ENCODE peak calls at places on chromosomes 12 and 14, in six cellular contexts. G is IMR-90; L is lower leg skin; Q is stomach; E is CD4-positive, alpha-beta memory T cell; H is naive thymus-derived CD4-positive, alpha-beta T cell. O is an unnamed sample.

GRCh38 chr12:3168775-3169221 is 91.6 kb downstream of the TSPAN9 start:
- DNase-seq in G (peak), L (peak), Q (no peak), E (no peak), H (no peak), O (no peak)

GRCh38 chr12:60152756-60153155 is 556.9 kb downstream of the SLC16A7 start:
- DNase-seq in G (no peak), L (no peak), Q (no peak), E (no peak), H (no peak), O (no peak)

GRCh38 chr14:43306053-43306452 is 1201.0 kb downstream of the FSCB start:
- DNase-seq in G (no peak), L (no peak), Q (no peak), E (no peak), H (no peak), O (no peak)

GRCh38 chr14:36394593-36394992 is 74.2 kb upstream of the MBIP start:
- DNase-seq in G (no peak), L (no peak), Q (no peak), E (no peak), H (no peak), O (no peak)

GRCh38 chr12:45518516-45519235 is 210.8 kb upstream of the ARID2 start:
- DNase-seq in G (no peak), L (no peak), Q (no peak), E (peak), H (peak), O (peak)

GRCh38 chr12:95520825-95521224 is 30.5 kb downstream of the USP44 start:
- DNase-seq in G (no peak), L (no peak), Q (no peak), E (no peak), H (no peak), O (no peak)

GRCh38 chr12:124599074-124599999 is 31.9 kb upstream of the NCOR2 start:
- DNase-seq in G (peak), L (no peak), Q (no peak), E (no peak), H (no peak), O (no peak)

GRCh38 chr12:10088955-10089354 is 9.8 kb downstream of the CLEC1A start:
- DNase-seq in G (no peak), L (no peak), Q (no peak), E (no peak), H (no peak), O (no peak)

GRCh38 chr14:101408077-101408831 is 153.0 kb upstream of the DIO3 start:
- DNase-seq in G (peak), L (peak), Q (no peak), E (no peak), H (no peak), O (no peak)

GRCh38 chr12:51925400-51926063 is 18.2 kb downstream of the ACVRL1 start:
- DNase-seq in G (no peak), L (no peak), Q (no peak), E (no peak), H (no peak), O (no peak)

GRCh38 chr12:51922146-51922545 is 14.8 kb downstream of the ACVRL1 start:
- DNase-seq in G (no peak), L (no peak), Q (no peak), E (no peak), H (no peak), O (no peak)

GRCh38 chr12:51924551-51925399 is 17.5 kb downstream of the ACVRL1 start:
- DNase-seq in G (no peak), L (no peak), Q (no peak), E (no peak), H (no peak), O (no peak)

GRCh38 chr12:51922762-51923505 is 15.6 kb downstream of the ACVRL1 start:
- DNase-seq in G (peak), L (peak), Q (peak), E (no peak), H (no peak), O (no peak)

DNA sequence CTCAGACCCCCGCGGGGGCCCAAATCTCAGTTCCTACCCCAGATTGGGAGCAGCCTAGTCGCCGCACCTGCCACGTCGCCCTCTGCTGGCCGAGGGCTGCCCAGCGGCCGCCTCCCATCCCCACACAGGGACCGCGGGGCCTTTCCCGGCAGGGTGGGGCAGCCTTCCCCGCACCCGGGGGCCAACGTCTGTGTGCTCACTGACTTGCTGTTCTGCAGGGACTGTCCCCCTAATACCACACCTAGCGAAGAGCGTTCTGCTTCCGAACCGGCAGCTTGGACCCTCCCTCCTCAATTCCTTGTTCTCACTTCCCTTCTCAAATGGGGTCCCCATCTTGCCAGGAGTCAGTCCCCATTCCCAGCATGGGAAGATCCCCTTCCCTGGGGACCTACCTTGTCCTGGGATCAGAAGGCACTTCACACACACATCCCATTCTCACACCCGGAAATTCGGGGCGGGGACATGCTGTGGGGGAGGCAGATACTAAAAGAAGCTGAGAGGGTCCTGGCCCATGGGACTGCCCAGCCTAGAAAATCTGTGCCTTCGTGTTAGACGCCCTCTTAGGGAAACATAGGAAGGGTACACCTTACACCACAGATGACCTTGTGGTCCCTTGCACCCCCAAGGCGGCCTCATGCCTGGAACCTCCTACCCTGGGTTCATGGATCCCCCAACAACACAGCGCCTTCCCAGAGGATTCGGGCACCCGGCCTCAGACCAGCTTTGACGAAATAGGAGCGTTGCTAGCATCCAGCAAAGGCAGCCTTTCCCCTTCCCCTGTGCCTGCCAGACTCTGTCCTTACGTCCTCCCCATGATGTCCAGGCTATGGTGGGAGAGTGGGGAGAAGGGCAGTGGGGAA is 16.4 kb downstream of the ACVRL1 start:
- DNase-seq in G (no peak), L (peak), Q (peak), E (no peak), H (peak), O (peak)
- H3K4me3 ChIP-seq in G (no peak), L (no peak), Q (peak), E (no peak), H (no peak), O (no peak)

DNA sequence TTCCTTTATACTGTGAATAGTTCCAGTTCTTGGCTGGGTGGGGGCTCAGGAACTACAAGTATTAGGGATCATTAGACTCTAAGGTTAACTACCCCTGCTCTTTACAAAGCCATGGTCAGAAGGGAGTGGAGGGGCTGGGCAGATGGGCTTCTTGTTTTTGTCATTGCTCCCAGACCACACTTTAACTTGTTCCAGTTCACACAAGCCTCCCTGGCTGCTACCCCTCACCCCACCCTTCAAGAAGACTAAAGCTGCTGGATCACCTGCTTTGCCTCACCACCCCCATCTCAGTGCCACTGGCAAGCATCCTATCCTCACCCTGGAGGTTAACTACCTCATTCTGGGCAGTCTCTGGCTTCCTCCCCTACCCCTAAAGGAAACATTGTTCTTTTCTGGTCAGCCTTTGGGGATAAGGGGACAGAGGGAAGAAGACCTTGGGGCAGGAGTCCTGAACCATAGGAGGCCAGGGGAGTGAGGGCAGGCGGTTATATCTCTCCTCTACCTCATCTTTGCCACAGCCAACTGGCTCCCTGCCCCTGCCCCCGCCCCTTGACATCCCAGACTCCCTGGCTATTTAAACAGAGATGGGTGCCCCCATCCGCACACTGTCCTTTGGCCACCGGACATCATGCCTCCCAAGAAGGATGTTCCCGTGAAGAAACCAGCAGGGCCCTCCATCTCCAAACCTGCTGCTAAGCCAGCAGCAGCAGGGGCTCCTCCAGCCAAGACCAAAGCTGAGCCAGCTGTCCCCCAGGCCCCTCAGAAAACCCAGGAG is 1.1 kb downstream of the MYL6B start:
- DNase-seq in G (no peak), L (no peak), Q (no peak), E (no peak), H (no peak), O (no peak)
- H3K4me3 ChIP-seq in G (peak), L (no peak), Q (no peak), E (no peak), H (no peak), O (no peak)

GRCh38 chr12:62484234-62484633 is 17.6 kb downstream of the MON2 start:
- DNase-seq in G (no peak), L (no peak), Q (no peak), E (no peak), H (no peak), O (no peak)

GRCh38 chr12:62482769-62483168 is 16.1 kb downstream of the MON2 start:
- DNase-seq in G (no peak), L (no peak), Q (no peak), E (no peak), H (no peak), O (no peak)

DNA sequence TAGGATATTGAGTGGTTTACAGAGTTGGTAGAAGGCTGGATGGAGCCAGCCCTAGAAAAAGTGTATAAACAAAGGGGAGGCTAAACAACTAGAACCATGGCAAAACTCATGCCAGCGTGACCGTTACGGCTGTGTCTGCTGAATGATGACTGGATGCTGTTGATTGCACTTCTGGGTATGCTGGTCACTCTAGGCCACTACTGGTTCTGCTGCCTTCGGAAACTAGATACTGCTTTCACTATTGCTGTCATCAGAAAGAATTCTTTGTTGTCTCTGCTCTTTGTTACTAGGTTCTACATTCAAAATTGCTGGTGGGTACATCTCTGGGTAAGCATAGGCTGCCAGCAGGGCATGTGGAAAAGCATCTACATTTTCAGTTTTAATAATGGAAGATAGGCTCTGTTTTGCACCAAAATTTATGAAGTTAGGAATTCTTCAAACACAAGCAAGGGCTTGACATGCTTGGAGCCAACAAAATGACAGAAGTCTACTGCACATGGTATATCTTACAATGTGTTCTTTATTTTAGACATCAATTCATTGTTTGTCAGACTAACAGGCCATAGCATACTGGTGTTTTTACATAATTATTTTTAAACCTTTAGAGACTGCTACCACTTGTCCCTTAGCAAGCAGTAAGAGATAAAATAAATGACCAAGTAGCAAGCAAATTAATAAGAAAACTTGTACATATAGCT is 15.4 kb downstream of the MON2 start:
- DNase-seq in G (no peak), L (no peak), Q (no peak), E (no peak), H (no peak), O (no peak)
- H3K4me3 ChIP-seq in G (no peak), L (no peak), Q (no peak), E (no peak), H (no peak), O (no peak)

GRCh38 chr12:7092229-7092985 is at the start of gene C1R:
- DNase-seq in G (peak), L (peak), Q (peak), E (peak), H (peak), O (peak)

GRCh38 chr12:7090222-7090998 is 1.8 kb downstream of the C1R start:
- DNase-seq in G (peak), L (no peak), Q (no peak), E (no peak), H (no peak), O (no peak)

GRCh38 chr12:7089196-7089871 is 2.9 kb downstream of the C1R start:
- DNase-seq in G (no peak), L (no peak), Q (no peak), E (no peak), H (no peak), O (no peak)

GRCh38 chr12:7091660-7092228 is 501 bp downstream of the C1R start:
- DNase-seq in G (no peak), L (no peak), Q (no peak), E (no peak), H (no peak), O (no peak)

DNA sequence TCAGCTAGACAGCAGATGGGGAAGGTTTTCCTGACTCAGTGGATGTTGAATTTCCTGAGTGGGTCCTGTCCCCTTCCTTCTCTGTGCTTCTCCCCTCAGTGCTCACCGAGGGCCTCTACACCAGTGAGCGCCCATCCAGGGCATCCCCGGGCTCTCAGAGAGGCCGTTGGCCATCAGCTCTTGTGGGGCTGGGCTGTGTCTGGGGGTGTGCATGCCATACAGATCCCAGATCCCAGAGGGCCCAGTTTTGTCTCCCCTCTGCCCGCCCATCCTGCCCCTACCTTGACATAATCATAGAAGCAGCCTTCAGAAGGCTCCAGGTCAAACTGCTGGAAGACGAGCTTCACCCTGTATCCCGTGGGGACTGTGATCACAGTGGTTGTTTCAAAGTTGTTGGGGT is 1.1 kb downstream of the C1R start:
- DNase-seq in G (no peak), L (no peak), Q (no peak), E (no peak), H (no peak), O (no peak)
- H3K4me3 ChIP-seq in G (peak), L (no peak), Q (peak), E (no peak), H (no peak), O (no peak)

GRCh38 chr12:123064356-123064755 is 83.9 kb downstream of the ARL6IP4 start:
- DNase-seq in G (no peak), L (no peak), Q (no peak), E (no peak), H (no peak), O (no peak)

GRCh38 chr12:123064885-123065619 is 84.6 kb downstream of the ARL6IP4 start:
- DNase-seq in G (no peak), L (no peak), Q (no peak), E (no peak), H (no peak), O (no peak)

GRCh38 chr12:123063535-123063934 is 83.1 kb downstream of the ARL6IP4 start:
- DNase-seq in G (peak), L (no peak), Q (no peak), E (no peak), H (peak), O (no peak)

GRCh38 chr12:123067654-123068053 is 83.2 kb downstream of the PITPNM2 start:
- DNase-seq in G (no peak), L (no peak), Q (no peak), E (no peak), H (no peak), O (no peak)

DNA sequence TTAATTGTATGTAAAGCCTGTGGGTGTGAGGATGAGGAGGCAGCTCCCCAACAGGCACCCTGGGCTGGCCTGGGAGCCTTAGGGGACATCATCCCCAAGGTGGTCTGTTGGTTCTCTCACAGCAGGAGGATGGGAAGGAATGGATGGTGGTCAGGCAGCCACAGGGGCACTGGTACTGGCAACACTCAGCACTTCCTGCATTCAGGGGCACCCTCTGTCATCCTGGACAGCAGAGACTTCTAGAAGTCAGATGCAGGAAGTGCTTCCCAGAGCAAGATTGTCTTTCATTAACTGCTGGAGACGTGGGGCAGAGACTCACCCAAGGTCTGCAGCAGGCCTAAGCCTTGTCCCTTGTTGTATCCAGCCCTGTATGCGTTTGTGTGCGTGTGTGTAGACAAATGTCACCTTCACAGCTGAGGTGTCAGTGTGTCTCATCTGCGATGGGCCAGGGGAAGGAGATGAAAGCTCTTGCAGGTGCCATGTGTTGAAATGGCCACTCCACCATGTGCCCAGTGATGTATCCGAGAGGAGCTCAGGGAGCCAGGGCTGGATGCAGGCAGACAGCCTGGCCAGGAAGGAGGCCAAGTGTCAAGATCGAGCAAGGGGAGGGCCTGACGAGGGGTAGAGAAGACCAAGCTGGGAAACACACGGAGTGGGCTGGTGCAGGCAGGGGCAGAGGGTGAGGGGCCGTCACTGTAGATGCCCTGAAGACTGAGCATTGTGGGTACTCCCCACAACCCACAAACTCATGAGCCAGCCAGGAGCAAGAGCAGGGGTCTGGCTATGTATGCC is 85.0 kb downstream of the PITPNM2 start:
- DNase-seq in G (no peak), L (no peak), Q (no peak), E (no peak), H (no peak), O (no peak)
- H3K4me3 ChIP-seq in G (no peak), L (no peak), Q (no peak), E (no peak), H (no peak), O (no peak)

DNA sequence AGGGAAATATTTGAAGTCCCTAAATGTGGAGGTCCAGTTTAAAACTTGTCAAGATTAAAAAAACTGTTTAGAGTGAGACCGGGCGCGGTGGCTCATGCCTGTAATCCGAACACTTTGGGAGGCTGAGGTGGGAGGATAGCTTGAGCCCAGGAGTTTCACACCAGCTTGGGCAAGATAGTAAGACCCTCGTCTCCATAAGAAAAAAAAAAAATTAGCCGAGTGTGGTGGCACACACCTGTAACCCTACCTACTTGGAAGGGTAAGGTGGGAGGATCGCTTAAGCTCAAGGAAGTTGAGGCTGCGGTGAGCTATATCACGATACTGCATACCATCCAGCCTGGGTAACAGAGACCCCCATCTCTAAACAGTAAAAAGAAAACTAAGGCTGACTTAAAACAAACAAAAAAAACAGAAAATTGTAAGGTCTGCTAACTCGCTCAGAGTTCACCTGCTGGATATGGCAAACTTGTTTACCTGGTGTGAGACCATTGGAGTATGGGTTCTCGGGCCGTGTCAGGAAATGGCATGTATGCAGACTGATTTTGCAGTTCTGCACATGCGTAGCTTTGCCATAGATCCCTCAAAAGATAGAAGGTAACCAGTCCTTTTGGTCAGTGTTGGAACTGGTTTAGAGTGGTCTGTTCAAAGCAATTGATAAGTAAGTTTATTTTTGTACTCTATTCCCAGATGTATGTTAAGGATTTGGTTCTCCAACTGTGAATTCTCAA is 2.1 kb downstream of the RNF10 start:
- DNase-seq in G (no peak), L (no peak), Q (peak), E (peak), H (peak), O (no peak)
- H3K4me3 ChIP-seq in G (peak), L (no peak), Q (peak), E (peak), H (peak), O (peak)